ENCODE peak calls at places on chromosome 22, in five cellular contexts. One of them, this sample, is unnamed.

GRCh38 chr22:49833340-49834007 is 5.8 kb upstream of the BRD1 start:
- DNase-seq in HCT116: peak
- DNase-seq in neuronal stem cell: no peak
- DNase-seq in kidney: no peak
- DNase-seq in adipocyte: no peak
- DNase-seq in this sample: no peak

GRCh38 chr22:44181033-44181911 is 547 bp downstream of the PARVG start:
- DNase-seq in HCT116: no peak
- DNase-seq in neuronal stem cell: no peak
- DNase-seq in kidney: peak
- DNase-seq in adipocyte: no peak
- DNase-seq in this sample: no peak

GRCh38 chr22:44577391-44578114 is 79.5 kb upstream of the RTL6 start:
- DNase-seq in HCT116: no peak
- DNase-seq in neuronal stem cell: no peak
- DNase-seq in kidney: no peak
- DNase-seq in adipocyte: no peak
- DNase-seq in this sample: no peak

GRCh38 chr22:19419464-19420178 is 11.9 kb downstream of the HIRA start:
- DNase-seq in HCT116: no peak
- DNase-seq in neuronal stem cell: no peak
- DNase-seq in kidney: no peak
- DNase-seq in adipocyte: no peak
- DNase-seq in this sample: peak

GRCh38 chr22:17109113-17109865 is 11.9 kb downstream of the TMEM121B start:
- DNase-seq in HCT116: no peak
- DNase-seq in neuronal stem cell: no peak
- DNase-seq in kidney: no peak
- DNase-seq in adipocyte: no peak
- DNase-seq in this sample: no peak

GRCh38 chr22:50267591-50268390 is 2.4 kb downstream of the MAPK11 start:
- DNase-seq in HCT116: no peak
- DNase-seq in neuronal stem cell: no peak
- DNase-seq in kidney: no peak
- DNase-seq in adipocyte: peak
- DNase-seq in this sample: no peak

GRCh38 chr22:50308986-50309600 is 1.6 kb upstream of the PLXNB2 start:
- DNase-seq in HCT116: no peak
- DNase-seq in neuronal stem cell: no peak
- DNase-seq in kidney: no peak
- DNase-seq in adipocyte: peak
- DNase-seq in this sample: no peak

GRCh38 chr22:17260950-17261349 is 41.7 kb upstream of the ADA2 start:
- DNase-seq in HCT116: no peak
- DNase-seq in neuronal stem cell: no peak
- DNase-seq in kidney: no peak
- DNase-seq in adipocyte: no peak
- DNase-seq in this sample: peak

GRCh38 chr22:35589071-35589735 is 27.9 kb downstream of the MB start:
- DNase-seq in HCT116: peak
- DNase-seq in neuronal stem cell: no peak
- DNase-seq in kidney: peak
- DNase-seq in adipocyte: peak
- DNase-seq in this sample: peak

GRCh38 chr22:48488149-48488551 is 1339.5 kb downstream of the BRD1 start:
- DNase-seq in HCT116: no peak
- DNase-seq in neuronal stem cell: no peak
- DNase-seq in kidney: peak
- DNase-seq in adipocyte: no peak
- DNase-seq in this sample: peak

GRCh38 chr22:42635531-42635930 is 4.9 kb downstream of the ATP5MGL start:
- DNase-seq in HCT116: peak
- DNase-seq in neuronal stem cell: no peak
- DNase-seq in kidney: no peak
- DNase-seq in adipocyte: peak
- DNase-seq in this sample: no peak

GRCh38 chr22:37195921-37196320 is 7.9 kb upstream of the C1QTNF6 start:
- DNase-seq in HCT116: no peak
- DNase-seq in neuronal stem cell: no peak
- DNase-seq in kidney: peak
- DNase-seq in adipocyte: no peak
- DNase-seq in this sample: peak

GRCh38 chr22:37192741-37193140 is 4.7 kb upstream of the C1QTNF6 start:
- DNase-seq in HCT116: no peak
- DNase-seq in neuronal stem cell: no peak
- DNase-seq in kidney: peak
- DNase-seq in adipocyte: no peak
- DNase-seq in this sample: no peak

GRCh38 chr22:37194750-37195149 is 6.7 kb upstream of the C1QTNF6 start:
- DNase-seq in HCT116: no peak
- DNase-seq in neuronal stem cell: no peak
- DNase-seq in kidney: no peak
- DNase-seq in adipocyte: no peak
- DNase-seq in this sample: no peak

GRCh38 chr22:37192232-37192631 is 4.2 kb upstream of the C1QTNF6 start:
- DNase-seq in HCT116: no peak
- DNase-seq in neuronal stem cell: no peak
- DNase-seq in kidney: no peak
- DNase-seq in adipocyte: no peak
- DNase-seq in this sample: peak

DNA sequence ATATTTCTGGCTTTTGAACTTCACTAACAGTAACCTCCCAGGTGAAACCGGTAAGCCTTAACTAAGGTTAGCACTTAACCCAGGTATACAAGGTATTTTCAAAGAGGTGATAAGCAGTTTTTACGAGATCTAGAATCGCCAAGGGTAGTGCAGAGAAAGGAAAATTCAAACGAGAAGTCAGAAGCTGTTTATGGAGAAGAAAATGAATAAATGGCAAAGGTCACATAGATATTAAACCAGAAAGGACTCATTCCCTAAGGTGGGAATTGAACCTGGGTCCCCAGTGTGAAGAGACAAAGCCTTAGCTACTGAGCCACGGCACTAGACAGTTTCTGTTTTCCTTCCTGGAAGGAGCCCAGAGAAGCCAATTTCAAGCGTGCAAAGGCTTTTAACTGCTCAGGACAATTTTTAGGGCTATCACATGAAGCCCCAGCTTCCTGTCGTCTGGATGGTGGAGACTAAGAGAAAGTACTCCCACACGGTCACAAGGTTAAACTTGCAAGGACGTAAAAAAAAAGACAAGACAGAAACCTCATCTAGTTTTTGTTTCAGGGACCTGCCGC is 5.7 kb upstream of the C1QTNF6 start:
- DNase-seq in HCT116: no peak
- DNase-seq in neuronal stem cell: no peak
- DNase-seq in kidney: peak
- DNase-seq in adipocyte: no peak
- DNase-seq in this sample: no peak
- H3K9ac ChIP-seq in HCT116: no peak
- H3K9ac ChIP-seq in neuronal stem cell: no peak
- H3K9ac ChIP-seq in kidney: no peak
- H3K9ac ChIP-seq in adipocyte: no peak
- H3K9ac ChIP-seq in this sample: no peak

GRCh38 chr22:21032037-21032842 is at the start of gene SLC7A4:
- DNase-seq in HCT116: no peak
- DNase-seq in neuronal stem cell: no peak
- DNase-seq in kidney: no peak
- DNase-seq in adipocyte: no peak
- DNase-seq in this sample: no peak
- H3K9ac ChIP-seq in HCT116: no peak
- H3K9ac ChIP-seq in neuronal stem cell: peak
- H3K9ac ChIP-seq in kidney: no peak
- H3K9ac ChIP-seq in adipocyte: no peak
- H3K9ac ChIP-seq in this sample: peak

GRCh38 chr22:30235687-30236170 is 10.8 kb downstream of the LIF start:
- DNase-seq in HCT116: no peak
- DNase-seq in neuronal stem cell: no peak
- DNase-seq in kidney: peak
- DNase-seq in adipocyte: peak
- DNase-seq in this sample: peak
- H3K9ac ChIP-seq in HCT116: peak
- H3K9ac ChIP-seq in neuronal stem cell: no peak
- H3K9ac ChIP-seq in kidney: no peak
- H3K9ac ChIP-seq in adipocyte: no peak
- H3K9ac ChIP-seq in this sample: no peak

DNA sequence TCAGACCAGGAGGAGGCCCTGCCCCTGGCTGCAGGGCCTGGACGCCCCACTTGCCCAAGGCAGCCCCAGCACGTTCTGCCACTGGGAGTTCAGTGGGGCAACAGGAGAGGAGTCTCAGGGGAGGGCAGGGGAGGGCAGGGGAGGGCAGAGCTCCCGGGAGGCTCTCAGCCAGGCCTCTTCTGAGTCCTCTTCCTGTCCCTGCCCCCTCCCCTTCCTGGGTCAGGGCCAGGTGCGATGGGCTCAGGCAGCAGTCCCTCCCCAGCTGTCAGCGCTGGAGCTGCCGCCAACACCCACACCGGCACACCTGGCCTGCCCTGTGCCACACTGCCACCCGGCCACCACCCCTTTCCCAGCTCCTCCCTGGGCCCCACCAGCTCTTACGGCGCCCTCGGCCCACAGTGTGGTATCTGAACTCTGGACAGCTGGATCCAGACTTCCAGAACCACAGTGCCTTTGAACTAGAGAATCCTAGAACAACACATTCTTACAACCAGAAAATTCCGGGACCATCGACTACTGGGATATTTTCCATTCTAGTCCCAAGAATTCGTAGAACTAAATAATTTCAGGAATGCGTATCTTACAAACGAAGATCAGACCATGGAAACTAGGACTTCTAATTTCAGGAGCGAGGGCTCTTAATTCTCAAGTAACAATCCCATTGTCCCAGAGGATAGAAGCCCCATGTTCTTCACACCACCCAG is 21.8 kb downstream of the RPL3 start:
- DNase-seq in HCT116: no peak
- DNase-seq in neuronal stem cell: no peak
- DNase-seq in kidney: no peak
- DNase-seq in adipocyte: no peak
- DNase-seq in this sample: peak
- H3K9ac ChIP-seq in HCT116: peak
- H3K9ac ChIP-seq in neuronal stem cell: no peak
- H3K9ac ChIP-seq in kidney: no peak
- H3K9ac ChIP-seq in adipocyte: no peak
- H3K9ac ChIP-seq in this sample: peak

GRCh38 chr22:47153854-47154542 is 391.5 kb downstream of the TBC1D22A start:
- DNase-seq in HCT116: no peak
- DNase-seq in neuronal stem cell: no peak
- DNase-seq in kidney: no peak
- DNase-seq in adipocyte: no peak
- DNase-seq in this sample: no peak
- H3K9ac ChIP-seq in HCT116: no peak
- H3K9ac ChIP-seq in neuronal stem cell: no peak
- H3K9ac ChIP-seq in kidney: no peak
- H3K9ac ChIP-seq in adipocyte: no peak
- H3K9ac ChIP-seq in this sample: no peak

GRCh38 chr22:37638351-37639069 is 959 bp upstream of the SH3BP1 start:
- DNase-seq in HCT116: no peak
- DNase-seq in neuronal stem cell: no peak
- DNase-seq in kidney: no peak
- DNase-seq in adipocyte: no peak
- DNase-seq in this sample: peak
- H3K9ac ChIP-seq in HCT116: peak
- H3K9ac ChIP-seq in neuronal stem cell: peak
- H3K9ac ChIP-seq in kidney: no peak
- H3K9ac ChIP-seq in adipocyte: peak
- H3K9ac ChIP-seq in this sample: peak

DNA sequence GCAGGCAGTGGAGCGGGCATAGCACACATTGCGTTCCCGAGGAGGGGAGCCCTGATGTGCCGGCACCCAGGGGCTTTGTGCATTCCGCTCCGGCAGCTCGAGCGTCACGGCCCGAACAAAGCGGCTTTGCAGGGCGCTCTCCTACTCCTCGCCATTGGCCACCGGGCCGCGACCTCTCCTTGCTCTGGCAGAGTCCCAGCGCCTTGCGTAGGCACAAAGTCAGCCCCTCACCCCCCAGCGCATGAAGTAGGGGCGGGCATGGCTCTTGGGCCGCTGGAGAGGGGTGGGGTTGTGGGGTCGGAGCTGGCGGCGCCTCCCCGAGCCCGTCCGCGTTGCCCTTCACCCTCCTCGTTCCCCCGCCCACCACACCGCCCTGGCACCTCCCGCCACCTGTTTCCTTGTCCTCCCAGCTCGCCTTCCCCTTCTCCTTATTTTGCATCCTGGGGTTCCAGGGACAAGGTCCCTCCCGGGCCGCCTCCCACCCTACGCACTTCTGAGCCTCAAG is 781 bp upstream of the PPARA start:
- DNase-seq in HCT116: no peak
- DNase-seq in neuronal stem cell: peak
- DNase-seq in kidney: peak
- DNase-seq in adipocyte: peak
- DNase-seq in this sample: peak
- H3K9ac ChIP-seq in HCT116: peak
- H3K9ac ChIP-seq in neuronal stem cell: peak
- H3K9ac ChIP-seq in kidney: peak
- H3K9ac ChIP-seq in adipocyte: peak
- H3K9ac ChIP-seq in this sample: peak

GRCh38 chr22:33792837-33793236 is 127.4 kb downstream of the LARGE1 start:
- DNase-seq in HCT116: no peak
- DNase-seq in neuronal stem cell: no peak
- DNase-seq in kidney: no peak
- DNase-seq in adipocyte: no peak
- DNase-seq in this sample: no peak
- H3K9ac ChIP-seq in HCT116: no peak
- H3K9ac ChIP-seq in neuronal stem cell: no peak
- H3K9ac ChIP-seq in kidney: no peak
- H3K9ac ChIP-seq in adipocyte: no peak
- H3K9ac ChIP-seq in this sample: no peak

DNA sequence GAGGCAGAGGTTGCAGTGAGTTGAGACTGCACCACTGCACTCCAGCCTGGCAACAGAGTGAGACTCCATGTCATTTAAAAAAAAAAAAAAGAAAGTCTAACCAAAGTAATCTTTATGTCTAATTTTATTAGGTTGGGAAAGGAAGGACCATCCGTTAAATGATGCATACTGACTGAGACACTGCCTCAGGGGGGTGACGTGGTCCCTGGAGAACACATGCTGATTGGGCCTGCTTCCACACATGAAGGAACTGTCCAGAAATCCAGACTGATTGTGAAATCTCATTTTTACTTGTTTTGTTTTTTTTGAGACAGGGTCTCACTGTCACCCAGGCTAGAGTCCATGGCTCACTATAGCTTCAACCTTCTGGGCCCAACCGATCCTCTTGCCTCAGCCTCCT is 5.5 kb downstream of the SF3A1 start:
- DNase-seq in HCT116: no peak
- DNase-seq in neuronal stem cell: no peak
- DNase-seq in kidney: no peak
- DNase-seq in adipocyte: peak
- DNase-seq in this sample: no peak
- H3K9ac ChIP-seq in HCT116: no peak
- H3K9ac ChIP-seq in neuronal stem cell: no peak
- H3K9ac ChIP-seq in kidney: no peak
- H3K9ac ChIP-seq in adipocyte: no peak
- H3K9ac ChIP-seq in this sample: no peak

DNA sequence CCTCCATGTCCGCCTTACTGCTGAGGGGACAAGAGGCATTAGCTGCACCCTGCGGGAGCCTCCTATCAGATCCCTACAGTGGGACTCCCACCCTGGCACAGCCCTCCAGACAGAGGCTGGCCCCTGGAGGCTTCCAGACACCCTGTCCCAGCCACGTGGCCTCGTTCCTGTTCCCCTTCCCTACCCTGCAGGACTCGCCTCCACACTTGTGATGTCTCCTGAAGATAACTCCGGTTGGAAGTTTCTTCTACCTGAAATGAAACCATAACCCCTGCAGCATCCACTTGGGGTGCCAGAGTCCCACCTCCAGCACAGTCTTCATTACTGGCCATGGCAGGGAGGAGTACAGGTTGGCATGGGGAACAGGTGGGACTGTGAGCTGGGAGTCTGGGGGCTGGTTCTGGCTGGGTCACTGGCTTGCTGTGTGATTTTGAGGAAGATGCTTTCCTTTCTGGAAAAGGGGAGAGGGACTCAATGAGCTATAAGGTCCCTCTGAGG is 4.9 kb upstream of the SH3BP1 start:
- DNase-seq in HCT116: no peak
- DNase-seq in neuronal stem cell: no peak
- DNase-seq in kidney: no peak
- DNase-seq in adipocyte: peak
- DNase-seq in this sample: peak
- H3K9ac ChIP-seq in HCT116: no peak
- H3K9ac ChIP-seq in neuronal stem cell: no peak
- H3K9ac ChIP-seq in kidney: no peak
- H3K9ac ChIP-seq in adipocyte: peak
- H3K9ac ChIP-seq in this sample: peak